ENCODE peak calls at places on chromosomes 5 and 9, in four cellular contexts. E is fibroblast of pulmonary artery, V is IMR-90, I is RWPE1. F is an unnamed sample.

GRCh38 chr9:92501671-92502393 is 19.5 kb upstream of the ASPN start:
- DNase-seq in E (peak; percentile 58), V (peak; percentile 51), I (peak; percentile 45), F (no peak)

GRCh38 chr5:168651654-168652053 is 72.5 kb upstream of the PANK3 start:
- DNase-seq in E (peak; percentile 94), V (peak; percentile 50), I (peak; percentile 90), F (peak; percentile 39)

GRCh38 chr5:7871560-7872113 is 2.7 kb downstream of the MTRR start:
- DNase-seq in E (no peak), V (no peak), I (no peak), F (no peak)

GRCh38 chr5:35924122-35924949 is 14.1 kb downstream of the CAPSL start:
- DNase-seq in E (peak; percentile 28), V (peak; percentile 85), I (peak; percentile 24), F (peak; percentile 63)

GRCh38 chr5:17054911-17055310 is 118.8 kb upstream of the MYO10 start:
- DNase-seq in E (no peak), V (peak; percentile 36), I (no peak), F (no peak)

GRCh38 chr9:28648723-28649122 is 1075.4 kb upstream of the C9orf72 start:
- DNase-seq in E (no peak), V (no peak), I (no peak), F (no peak)

GRCh38 chr9:78871452-78872331 is 574.8 kb downstream of the PSAT1 start:
- DNase-seq in E (peak; percentile 85), V (peak; percentile 95), I (peak; percentile 79), F (peak; percentile 90)

GRCh38 chr5:43192558-43193170 is 639 bp downstream of the NIM1K start:
- DNase-seq in E (peak; percentile 29), V (peak; percentile 27), I (no peak), F (no peak)

GRCh38 chr9:2933165-2934095 is 89.5 kb upstream of the PUM3 start:
- DNase-seq in E (no peak), V (no peak), I (no peak), F (no peak)

GRCh38 chr9:110916361-110916760 is 121.9 kb downstream of the LPAR1 start:
- DNase-seq in E (no peak), V (peak; percentile 84), I (no peak), F (no peak)

DNA sequence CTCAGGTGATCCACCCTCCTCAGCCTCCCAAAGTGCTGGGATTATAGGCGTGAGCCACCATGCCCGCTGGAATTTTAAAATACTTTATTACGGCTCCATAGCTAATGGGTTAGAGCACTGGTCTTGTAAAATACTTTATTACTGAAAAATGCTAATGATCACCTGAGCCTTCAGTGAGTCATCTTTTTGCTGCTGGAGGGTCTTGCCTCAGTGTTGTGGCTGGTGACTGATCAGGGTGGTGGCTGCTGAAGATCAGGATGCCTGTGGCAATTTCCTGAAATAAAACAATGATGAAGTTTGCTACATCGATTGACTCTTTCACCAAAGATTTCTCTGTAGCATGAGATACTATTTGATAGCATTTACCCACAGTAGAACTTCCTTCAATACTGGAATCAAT is 26.0 kb upstream of the GNE start:
- DNase-seq in E (no peak), V (no peak), I (no peak), F (no peak)
- TF ChIP-seq CTCF in E (no peak), V (no peak), I (no peak), F (no peak)

DNA sequence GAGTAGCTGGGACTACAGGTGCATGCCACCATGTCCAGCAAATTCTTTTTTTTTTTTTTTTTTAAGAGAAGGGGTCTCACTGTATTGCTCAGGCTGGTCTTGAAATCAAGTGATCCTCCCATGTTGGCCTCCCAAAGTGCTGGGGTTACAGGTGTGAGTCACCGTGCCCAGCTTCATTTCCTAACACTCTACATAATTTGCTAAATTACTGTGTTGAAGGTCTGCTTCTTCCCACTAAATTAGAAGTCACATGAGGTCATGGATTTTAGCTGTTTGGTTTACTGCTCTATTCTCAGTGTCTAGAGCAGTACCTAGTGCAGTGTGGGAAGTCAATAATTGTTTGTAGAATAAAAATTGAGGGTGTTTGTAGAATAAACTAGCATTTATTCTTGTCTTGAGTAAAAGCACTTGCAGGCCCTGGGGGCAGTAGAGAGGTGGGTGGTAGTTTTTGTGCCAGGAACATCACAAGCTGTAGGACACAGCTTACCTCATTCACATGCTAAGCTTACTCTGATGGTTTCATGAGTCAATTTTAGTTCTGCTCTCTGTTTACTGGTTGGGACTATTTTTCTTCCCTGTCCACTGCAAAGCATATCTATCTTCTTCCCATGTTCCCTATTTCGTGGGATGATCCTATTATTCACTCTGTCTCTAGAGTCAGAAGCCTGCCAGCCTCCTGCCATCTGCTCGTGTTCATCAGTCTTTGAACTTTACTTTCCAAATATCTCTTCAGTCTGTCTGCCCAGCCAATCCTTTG is 7.0 kb downstream of the TEX48 start:
- DNase-seq in E (no peak), V (peak; percentile 61), I (no peak), F (no peak)
- TF ChIP-seq CTCF in E (no peak), V (peak; percentile 7), I (no peak), F (no peak)

GRCh38 chr5:173910215-173910614 is 22.1 kb downstream of the CPEB4 start:
- DNase-seq in E (no peak), V (no peak), I (no peak), F (no peak)

GRCh38 chr5:173903396-173904140 is 15.4 kb downstream of the CPEB4 start:
- DNase-seq in E (no peak), V (no peak), I (no peak), F (no peak)

GRCh38 chr5:173907686-173908371 is 19.7 kb downstream of the CPEB4 start:
- DNase-seq in E (no peak), V (peak; percentile 28), I (no peak), F (no peak)

GRCh38 chr5:173909205-173909604 is 21.1 kb downstream of the CPEB4 start:
- DNase-seq in E (no peak), V (no peak), I (no peak), F (no peak)

DNA sequence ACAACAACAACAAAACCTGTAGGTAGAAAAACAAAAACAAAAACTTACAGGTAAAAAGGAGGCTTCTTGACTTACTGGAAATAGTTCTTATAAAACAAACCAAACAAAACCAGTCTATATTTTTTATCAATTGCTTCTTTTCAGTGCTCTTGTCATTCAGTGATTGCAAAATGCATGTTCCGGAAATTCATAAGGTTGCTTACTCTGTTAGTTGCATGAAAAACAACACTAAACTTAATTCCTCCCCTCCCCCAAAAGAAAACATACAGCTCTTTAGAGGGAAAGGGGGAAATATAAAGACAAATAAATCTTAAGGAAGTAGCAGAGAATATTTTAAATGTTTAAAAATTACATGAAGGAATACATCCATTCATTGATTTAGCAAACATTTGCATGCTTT is 19.1 kb downstream of the CPEB4 start:
- DNase-seq in E (no peak), V (no peak), I (no peak), F (no peak)
- TF ChIP-seq CTCF in E (no peak), V (no peak), I (no peak), F (no peak)

DNA sequence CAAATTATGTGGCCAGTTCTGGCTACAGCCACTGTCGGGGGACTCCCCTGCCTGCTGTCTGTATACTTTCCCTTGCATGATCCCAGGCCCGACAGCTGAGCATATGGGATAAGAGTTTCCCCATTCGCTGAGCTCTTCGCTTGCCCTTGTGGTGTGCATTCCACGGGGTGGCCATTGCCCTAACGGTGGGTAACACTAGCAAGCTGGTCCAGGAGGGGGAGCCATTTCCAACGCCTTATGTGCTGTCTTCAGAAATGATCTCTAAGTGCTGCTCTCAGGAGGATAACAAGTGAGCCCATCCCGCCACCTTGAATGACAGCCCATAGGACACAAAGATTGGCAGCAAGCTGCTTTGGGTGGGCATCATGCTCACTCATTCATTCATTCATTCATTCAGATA is 190.9 kb downstream of the FSTL4 start:
- DNase-seq in E (peak; percentile 26), V (no peak), I (no peak), F (no peak)
- TF ChIP-seq CTCF in E (peak; percentile 49), V (peak; percentile 21), I (no peak), F (no peak)

DNA sequence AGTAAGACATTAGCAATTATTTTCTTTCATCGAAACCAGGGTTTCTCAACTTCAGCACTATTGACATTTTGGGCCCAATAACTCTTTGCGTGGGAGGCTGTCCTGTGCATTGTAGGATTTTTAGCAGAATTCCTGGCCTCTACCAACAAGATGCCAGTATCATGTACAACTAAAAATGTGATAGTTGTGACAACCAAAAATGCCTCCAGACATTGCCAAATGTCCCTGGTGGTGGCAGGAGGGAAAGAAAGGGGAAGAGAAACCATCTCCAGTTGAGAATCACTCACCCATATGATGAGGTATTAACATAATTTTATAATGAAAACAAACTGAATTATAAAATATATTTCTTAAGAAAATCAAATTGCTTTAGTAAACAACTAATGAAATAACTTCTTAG is 406.1 kb downstream of the RAB3C start:
- DNase-seq in E (no peak), V (no peak), I (no peak), F (no peak)
- TF ChIP-seq CTCF in E (no peak), V (no peak), I (no peak), F (no peak)